ENCODE peak calls at places on chromosomes 13 and 19, in six cellular contexts. R, V, X, C, M and K are unnamed samples. For H3K4me1 and H3K9me3, the result is how much of the 10 kb centered on the place peaks cover.

GRCh38 chr19:6108721-6109633 is 1.3 kb downstream of the RFX2 start:
- DNase-seq in C (peak), X (peak), M (peak), R (peak), V (peak), K (no peak)

GRCh38 chr13:51844862-51845573 is at the start of gene TMEM272:
- DNase-seq in V (peak), C (peak), M (peak), R (peak), X (peak), K (peak)

GRCh38 chr19:13164370-13165090 is 14.3 kb downstream of the IER2 start:
- DNase-seq in M (peak), R (peak), V (peak), C (peak), X (peak), K (no peak)

GRCh38 chr13:21913010-21913409 is 242.1 kb downstream of the FGF9 start:
- DNase-seq in R (no peak), M (no peak), V (no peak), X (no peak), C (no peak), K (no peak)

GRCh38 chr13:26759907-26760834 is at the start of gene GPR12:
- DNase-seq in R (no peak), M (no peak), V (no peak), X (no peak), C (no peak), K (no peak)

GRCh38 chr19:53583181-53583580 is 45.2 kb downstream of the ZNF331 start:
- DNase-seq in C (no peak), R (no peak), M (no peak), V (no peak), X (no peak), K (no peak)

GRCh38 chr13:42211704-42212103 is 60.2 kb upstream of the AKAP11 start:
- DNase-seq in R (no peak), M (no peak), C (peak), V (no peak), X (no peak), K (no peak)

GRCh38 chr13:108383676-108384075 is 114.2 kb downstream of the TNFSF13B start:
- DNase-seq in X (no peak), M (no peak), R (no peak), V (no peak), C (no peak), K (no peak)

GRCh38 chr13:103815619-103816018 is 749.4 kb upstream of the SLC10A2 start:
- DNase-seq in R (no peak), C (no peak), M (no peak), V (no peak), X (no peak), K (no peak)

GRCh38 chr13:111322001-111322915 is 1.8 kb downstream of the TEX29 start:
- DNase-seq in X (no peak), V (no peak), R (no peak), M (no peak), C (no peak), K (no peak)
- H3K4me1 ChIP-seq in X (under half), V (under half), R (under half), M (under half), C (under half), K (under half)

GRCh38 chr13:32669030-32669646 is 82.9 kb downstream of the PDS5B start:
- DNase-seq in V (no peak), X (peak), R (no peak), M (no peak), C (peak), K (peak)
- H3K9me3 ChIP-seq in V (under half), X (under half), R (under half), M (under half), C (under half), K (under half)

GRCh38 chr13:112133489-112134149 is 66.7 kb downstream of the SOX1 start:
- DNase-seq in V (no peak), M (no peak), X (no peak), C (no peak), R (no peak), K (no peak)
- H3K4me1 ChIP-seq in V (under half), M (under half), X (under half), C (under half), R (under half), K (under half)

GRCh38 chr19:22605275-22606211 is 28.6 kb upstream of the ZNF492 start:
- DNase-seq in X (no peak), V (no peak), C (no peak), M (no peak), R (no peak), K (no peak)
- H3K9me3 ChIP-seq in X (under half), V (under half), C (under half), M (under half), R (under half), K (under half)

DNA sequence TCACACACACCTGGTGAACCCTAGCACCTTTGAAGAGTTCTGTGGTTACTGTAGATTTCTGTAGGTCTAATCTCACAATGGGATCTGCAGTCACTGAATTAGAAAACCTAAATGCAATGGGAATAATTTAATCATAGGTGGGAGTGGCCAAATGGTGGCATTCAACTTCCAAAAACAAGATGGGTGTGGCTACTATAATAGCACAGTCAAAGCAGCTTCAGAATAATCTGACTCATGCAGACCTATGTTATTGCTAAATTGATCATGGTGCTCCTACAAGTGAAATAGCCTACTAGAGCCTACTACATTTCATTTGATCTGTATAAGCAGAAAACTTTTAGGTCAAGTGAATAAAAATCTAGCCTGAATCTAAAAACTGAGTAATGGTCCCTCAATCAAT is 1152.8 kb downstream of the PCDH9 start:
- DNase-seq in X (no peak), V (no peak), R (no peak), C (peak), M (no peak), K (no peak)
- H3K4me1 ChIP-seq in X (under half), V (under half), R (under half), C (under half), M (under half), K (under half)

GRCh38 chr19:41352609-41353465 is 885 bp downstream of the TGFB1 start:
- DNase-seq in C (peak), X (peak), R (peak), M (peak), V (peak), K (no peak)
- H3K9me3 ChIP-seq in C (under half), X (under half), R (under half), M (under half), V (under half), K (under half)

DNA sequence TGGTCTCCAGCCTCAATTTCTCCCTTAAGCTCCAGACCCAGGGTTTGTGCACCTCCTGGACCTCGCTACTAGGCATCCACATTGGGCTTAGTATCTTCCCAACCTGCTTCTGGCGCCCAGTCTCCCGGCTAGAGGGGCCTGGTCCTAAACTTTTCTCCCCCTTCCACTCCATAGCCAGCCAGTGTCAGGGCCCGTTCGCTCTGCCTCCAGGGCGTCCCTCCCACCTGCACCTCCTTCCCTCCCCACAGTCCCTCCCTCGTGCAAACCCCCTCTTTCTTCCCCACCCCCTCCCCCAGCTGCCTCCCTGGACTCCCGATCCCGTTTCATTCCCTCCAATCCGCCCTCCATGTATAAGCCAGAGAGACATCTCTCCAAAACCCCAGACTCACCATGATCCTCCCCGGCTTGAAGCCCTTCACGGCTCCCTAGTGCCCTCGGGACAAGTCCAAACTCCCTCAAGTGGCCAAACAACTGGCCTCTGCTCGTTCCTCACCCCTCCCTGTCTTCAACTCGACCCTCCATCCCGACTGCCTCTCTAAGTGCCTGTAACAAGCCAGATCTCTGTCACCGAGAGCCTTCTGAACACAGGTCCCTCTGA is 1.0 kb upstream of the SAMD4B start:
- DNase-seq in C (peak), V (no peak), R (peak), X (no peak), M (peak), K (no peak)
- H3K4me1 ChIP-seq in C (under half), V (under half), R (under half), X (half or more), M (under half), K (under half)

GRCh38 chr13:111883571-111884343 is 183.2 kb upstream of the SOX1 start:
- DNase-seq in C (no peak), X (no peak), R (no peak), M (no peak), V (peak), K (no peak)

GRCh38 chr13:111882351-111882750 is 184.6 kb upstream of the SOX1 start:
- DNase-seq in V (no peak), C (no peak), X (no peak), R (no peak), M (no peak), K (no peak)

GRCh38 chr13:111880185-111880584 is 186.8 kb upstream of the SOX1 start:
- DNase-seq in C (no peak), R (no peak), X (no peak), V (peak), M (no peak), K (no peak)

GRCh38 chr13:111879719-111880118 is 187.2 kb upstream of the SOX1 start:
- DNase-seq in R (no peak), V (no peak), M (no peak), X (no peak), C (no peak), K (no peak)

DNA sequence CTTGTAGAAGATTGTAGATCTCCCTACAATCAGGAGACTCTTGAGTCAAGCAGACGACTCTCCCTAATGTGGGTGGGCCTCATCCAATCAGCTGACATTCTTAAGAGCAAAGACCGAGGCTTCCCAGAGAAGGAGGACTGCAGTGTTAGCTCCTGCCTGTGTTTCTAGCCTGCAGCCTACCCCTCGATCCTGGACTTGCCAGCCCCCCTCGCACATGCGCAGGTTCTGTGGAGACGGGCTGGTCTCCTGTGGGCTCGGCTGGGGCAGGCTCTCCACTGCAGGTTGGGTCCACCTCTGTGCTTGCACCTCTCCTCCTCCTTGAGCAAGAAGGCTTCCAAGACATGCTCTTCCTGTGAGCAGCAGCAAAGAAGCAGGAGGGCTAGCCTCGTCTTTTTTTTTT is 185.2 kb upstream of the SOX1 start:
- DNase-seq in R (no peak), V (no peak), X (no peak), C (no peak), M (no peak), K (no peak)
- H3K9me3 ChIP-seq in R (under half), V (under half), X (under half), C (under half), M (under half), K (under half)